ENCODE peak calls at places on chromosomes 3 and 15, in nine cellular contexts. J, S, I, V, T, U, N, M and Z are unnamed samples.

GRCh38 chr15:49290204-49290603 is 120.2 kb downstream of the GALK2 start:
- DNase-seq in J (no peak), S (no peak), I (no peak), V (peak), T (no peak), U (no peak), N (no peak), M (no peak), Z (no peak)

GRCh38 chr3:117192888-117193287 is 483.3 kb downstream of the TUSC7 start:
- DNase-seq in J (no peak), S (no peak), I (no peak), V (no peak), T (no peak), U (no peak), N (no peak), M (no peak), Z (no peak)

GRCh38 chr3:23591374-23591773 is 214.4 kb upstream of the UBE2E1 start:
- DNase-seq in J (no peak), S (no peak), I (no peak), V (no peak), T (no peak), U (no peak), N (no peak), M (no peak), Z (no peak)

GRCh38 chr3:142680710-142681109 is 43.1 kb upstream of the TRPC1 start:
- DNase-seq in J (no peak), S (no peak), I (no peak), V (no peak), T (peak), U (no peak), N (no peak), M (no peak), Z (peak)

GRCh38 chr3:101998256-101998926 is 149.1 kb downstream of the NFKBIZ start:
- DNase-seq in J (no peak), S (no peak), I (no peak), V (no peak), T (no peak), U (no peak), N (no peak), M (no peak), Z (no peak)

GRCh38 chr15:68317281-68318007 is 39.9 kb downstream of the FEM1B start:
- DNase-seq in J (no peak), S (no peak), I (no peak), V (no peak), T (no peak), U (no peak), N (no peak), M (no peak), Z (no peak)

GRCh38 chr3:99961756-99962515 is 144.3 kb downstream of the CMSS1 start:
- DNase-seq in J (no peak), S (no peak), I (no peak), V (no peak), T (no peak), U (no peak), N (no peak), M (no peak), Z (no peak)

GRCh38 chr15:67407709-67408257 is 113.1 kb upstream of the C15orf61 start:
- DNase-seq in J (no peak), S (no peak), I (no peak), V (no peak), T (no peak), U (no peak), N (no peak), M (no peak), Z (no peak)

GRCh38 chr3:27666708-27667107 is 55.4 kb downstream of the EOMES start:
- DNase-seq in J (peak), S (no peak), I (peak), V (peak), T (no peak), U (peak), N (peak), M (peak), Z (no peak)

GRCh38 chr3:49158792-49159191 is 7.3 kb downstream of the CCDC71 start:
- DNase-seq in J (no peak), S (no peak), I (no peak), V (no peak), T (no peak), U (peak), N (no peak), M (no peak), Z (no peak)

GRCh38 chr3:137761563-137762503 is 2.3 kb upstream of the SOX14 start:
- DNase-seq in J (no peak), S (no peak), I (peak), V (no peak), T (no peak), U (no peak), N (no peak), M (no peak), Z (no peak)

GRCh38 chr3:25820372-25820771 is 30.5 kb downstream of the OXSM start:
- DNase-seq in J (no peak), S (no peak), I (no peak), V (no peak), T (peak), U (peak), N (no peak), M (no peak), Z (no peak)

GRCh38 chr3:15331606-15332404 is 581 bp downstream of the SH3BP5 start:
- DNase-seq in J (no peak), S (peak), I (peak), V (no peak), T (peak), U (peak), N (peak), M (peak), Z (peak)

GRCh38 chr3:113552851-113553250 is 20.5 kb downstream of the SIDT1 start:
- DNase-seq in J (no peak), S (no peak), I (no peak), V (no peak), T (no peak), U (no peak), N (no peak), M (no peak), Z (no peak)

GRCh38 chr3:13884851-13885703 is 5.2 kb upstream of the WNT7A start:
- DNase-seq in J (no peak), S (peak), I (peak), V (peak), T (peak), U (peak), N (no peak), M (peak), Z (peak)

GRCh38 chr3:31968391-31968926 is 12.6 kb downstream of the OSBPL10 start:
- DNase-seq in J (no peak), S (no peak), I (no peak), V (no peak), T (peak), U (no peak), N (no peak), M (no peak), Z (no peak)

GRCh38 chr15:64894395-64895056 is 17.2 kb upstream of the ANKDD1A start:
- DNase-seq in J (no peak), S (peak), I (peak), V (peak), T (no peak), U (no peak), N (peak), M (peak), Z (peak)

GRCh38 chr3:153043729-153044314 is 118.2 kb upstream of the RAP2B start:
- DNase-seq in J (no peak), S (no peak), I (no peak), V (no peak), T (peak), U (no peak), N (no peak), M (no peak), Z (no peak)

GRCh38 chr3:15319575-15319974 is 12.8 kb downstream of the SH3BP5 start:
- DNase-seq in J (peak), S (no peak), I (no peak), V (no peak), T (peak), U (peak), N (peak), M (no peak), Z (no peak)

GRCh38 chr3:188558343-188559068 is 404.5 kb downstream of the LPP start:
- DNase-seq in J (no peak), S (no peak), I (no peak), V (no peak), T (no peak), U (no peak), N (no peak), M (no peak), Z (no peak)

GRCh38 chr3:184117649-184118048 is 17.5 kb upstream of the EIF2B5 start:
- DNase-seq in J (no peak), S (no peak), I (no peak), V (no peak), T (no peak), U (no peak), N (no peak), M (no peak), Z (no peak)

GRCh38 chr3:102979682-102980378 is 545.0 kb downstream of the ZPLD1 start:
- DNase-seq in J (peak), S (no peak), I (no peak), V (peak), T (peak), U (peak), N (no peak), M (no peak), Z (peak)

GRCh38 chr3:37806505-37807291 is 55.0 kb upstream of the CTDSPL start:
- DNase-seq in J (no peak), S (no peak), I (peak), V (no peak), T (no peak), U (no peak), N (no peak), M (no peak), Z (no peak)

GRCh38 chr15:59991919-59992318 is 12.2 kb upstream of the FOXB1 start:
- DNase-seq in J (no peak), S (no peak), I (no peak), V (no peak), T (no peak), U (no peak), N (no peak), M (no peak), Z (no peak)

GRCh38 chr3:51703026-51703775 is 3.7 kb upstream of the GRM2 start:
- DNase-seq in J (no peak), S (no peak), I (peak), V (no peak), T (no peak), U (no peak), N (peak), M (no peak), Z (no peak)

GRCh38 chr3:111712294-111713180 is 117.4 kb upstream of the ZBED2 start:
- DNase-seq in J (no peak), S (no peak), I (peak), V (no peak), T (no peak), U (no peak), N (no peak), M (no peak), Z (peak)

GRCh38 chr3:14130707-14131106 is 5.9 kb downstream of the TMEM43 start:
- DNase-seq in J (no peak), S (no peak), I (no peak), V (no peak), T (no peak), U (no peak), N (no peak), M (no peak), Z (no peak)

GRCh38 chr3:193869221-193870201 is 266.4 kb upstream of the HES1 start:
- DNase-seq in J (no peak), S (no peak), I (peak), V (no peak), T (peak), U (peak), N (no peak), M (peak), Z (peak)

DNA sequence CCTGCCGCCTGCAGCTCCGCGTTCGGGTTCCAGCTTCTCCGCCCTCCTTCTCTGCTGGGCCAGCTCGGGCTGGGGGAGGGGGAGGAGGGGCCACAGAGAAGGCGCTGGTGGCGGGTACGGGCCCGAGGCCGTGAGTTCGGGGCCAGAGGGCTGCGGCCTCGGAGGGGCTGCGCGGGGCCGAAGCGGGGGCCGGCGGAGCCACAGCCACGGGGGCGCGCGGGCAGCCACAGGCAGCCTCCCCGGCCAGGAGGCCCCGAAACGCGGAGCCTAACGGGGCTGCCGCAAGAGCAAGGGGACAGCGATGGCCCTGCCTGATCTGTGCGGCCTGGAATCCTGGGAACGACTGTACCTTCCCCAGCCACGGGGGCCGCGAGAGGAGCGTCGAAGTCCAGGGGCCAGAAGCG is 8.6 kb upstream of the FRG2C start:
- DNase-seq in J (no peak), S (no peak), I (peak), V (no peak), T (no peak), U (no peak), N (no peak), M (no peak), Z (no peak)
- H3K4me3 ChIP-seq in J (no peak), S (no peak), I (peak), V (no peak), T (no peak), U (no peak), N (no peak), M (no peak), Z (no peak)

GRCh38 chr3:126212629-126213375 is 32.4 kb upstream of the ALDH1L1 start:
- DNase-seq in J (no peak), S (no peak), I (peak), V (no peak), T (no peak), U (peak), N (peak), M (no peak), Z (no peak)
- H3K27ac ChIP-seq in J (peak), S (no peak), I (no peak), V (peak), T (no peak), U (peak), N (peak), M (no peak), Z (no peak)

GRCh38 chr3:44649709-44650108 is 1.2 kb downstream of the ZNF35 start:
- DNase-seq in J (no peak), S (no peak), I (no peak), V (no peak), T (no peak), U (no peak), N (no peak), M (no peak), Z (no peak)
- H3K4me3 ChIP-seq in J (no peak), S (no peak), I (peak), V (no peak), T (peak), U (no peak), N (no peak), M (no peak), Z (no peak)

GRCh38 chr3:98784042-98784441 is 20.9 kb downstream of the ST3GAL6 start:
- DNase-seq in J (no peak), S (no peak), I (no peak), V (no peak), T (no peak), U (no peak), N (no peak), M (no peak), Z (no peak)
- H3K27ac ChIP-seq in J (no peak), S (no peak), I (no peak), V (no peak), T (no peak), U (no peak), N (no peak), M (no peak), Z (no peak)

GRCh38 chr15:41954036-41954435 is 18.3 kb downstream of the EHD4 start:
- DNase-seq in J (no peak), S (no peak), I (no peak), V (no peak), T (no peak), U (no peak), N (no peak), M (no peak), Z (no peak)

GRCh38 chr15:41958002-41958420 is 14.3 kb downstream of the EHD4 start:
- DNase-seq in J (no peak), S (no peak), I (no peak), V (no peak), T (no peak), U (peak), N (no peak), M (no peak), Z (no peak)

GRCh38 chr15:41955807-41956525 is 16.4 kb downstream of the EHD4 start:
- DNase-seq in J (no peak), S (no peak), I (peak), V (no peak), T (no peak), U (no peak), N (no peak), M (no peak), Z (no peak)

GRCh38 chr15:41955100-41955499 is 17.3 kb downstream of the EHD4 start:
- DNase-seq in J (no peak), S (no peak), I (no peak), V (no peak), T (no peak), U (no peak), N (no peak), M (no peak), Z (no peak)

GRCh38 chr15:41957021-41957897 is 15.1 kb downstream of the EHD4 start:
- DNase-seq in J (no peak), S (no peak), I (no peak), V (no peak), T (no peak), U (no peak), N (no peak), M (no peak), Z (peak)
- H3K4me3 ChIP-seq in J (no peak), S (no peak), I (no peak), V (no peak), T (no peak), U (no peak), N (no peak), M (no peak), Z (no peak)

GRCh38 chr3:171980578-171981270 is 58.7 kb upstream of the FNDC3B start:
- DNase-seq in J (no peak), S (no peak), I (no peak), V (no peak), T (no peak), U (no peak), N (no peak), M (no peak), Z (no peak)
- H3K27ac ChIP-seq in J (no peak), S (no peak), I (no peak), V (no peak), T (no peak), U (no peak), N (no peak), M (no peak), Z (no peak)

DNA sequence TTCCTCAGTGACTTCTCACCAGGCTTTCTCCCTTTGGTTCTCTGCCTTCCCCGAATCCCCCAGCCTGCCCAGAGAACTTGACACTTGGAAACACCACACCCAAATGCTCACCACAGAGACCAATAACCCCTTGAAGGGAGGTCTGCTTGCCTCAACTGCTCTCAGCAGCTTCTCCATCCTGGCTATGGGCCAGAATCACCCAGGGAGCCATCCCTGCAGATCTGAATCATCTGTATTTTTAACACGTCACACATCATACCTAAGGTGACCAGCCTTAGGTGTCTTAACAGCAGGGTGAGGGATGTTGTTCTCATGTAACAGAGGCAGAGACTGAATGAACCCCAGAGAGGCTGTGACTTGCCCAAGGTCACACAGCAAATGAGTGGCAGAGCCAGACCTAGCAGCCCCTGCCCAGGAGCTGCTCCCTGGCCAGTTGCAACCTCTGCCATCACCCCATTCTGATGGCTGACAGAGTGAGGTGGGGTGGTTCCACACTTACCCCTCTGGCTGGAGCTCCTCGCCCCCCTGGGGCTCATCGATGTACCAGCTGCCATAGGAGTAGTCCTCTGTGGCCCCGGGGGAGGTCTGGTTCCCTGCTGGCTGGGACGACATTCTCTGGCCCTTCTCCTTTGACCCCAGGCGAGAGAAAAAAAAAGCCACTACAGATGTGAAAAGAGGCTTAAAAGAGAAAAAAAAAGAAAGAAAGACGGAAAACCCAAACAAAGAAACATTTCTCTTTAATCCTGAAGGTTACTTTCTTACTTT is 749 bp downstream of the STRA6 start:
- DNase-seq in J (no peak), S (no peak), I (no peak), V (no peak), T (peak), U (no peak), N (no peak), M (no peak), Z (no peak)
- H3K4me3 ChIP-seq in J (no peak), S (no peak), I (peak), V (no peak), T (no peak), U (no peak), N (no peak), M (no peak), Z (no peak)